ENCODE peak calls at places on chromosomes 2 and 18, in nine cellular contexts. Z is fibroblast of pulmonary artery; C is CD8-positive, alpha-beta T cell; M is cardiac muscle cell; K is cardiac fibroblast; Q is GM20000; S is choroid plexus epithelial cell; A is endothelial cell; Y is progenitor cell of endocrine pancreas. L is an unnamed sample.

GRCh38 chr2:61714210-61714609 is 139.7 kb downstream of the FAM161A start:
- DNase-seq in A (no peak), Q (no peak), M (no peak), S (no peak), K (no peak), C (no peak), Y (no peak), Z (no peak), L (no peak)

GRCh38 chr2:152475982-152476381 is 141.0 kb downstream of the FMNL2 start:
- DNase-seq in M (no peak), Y (no peak), S (no peak), A (no peak), Q (no peak), Z (no peak), K (no peak), C (no peak), L (no peak)

GRCh38 chr2:70709746-70710145 is 58.3 kb downstream of the ADD2 start:
- DNase-seq in Z (no peak), C (no peak), Y (no peak), K (no peak), Q (no peak), M (peak; percentile 7), S (no peak), A (no peak), L (no peak)

GRCh38 chr18:49591271-49591670 is 29.4 kb downstream of the LIPG start:
- DNase-seq in Q (no peak), K (no peak), A (no peak), Y (no peak), M (no peak), Z (no peak), C (no peak), S (peak; percentile 27), L (no peak)

GRCh38 chr2:126720031-126720368 is 64.0 kb downstream of the GYPC start:
- DNase-seq in Q (no peak), M (no peak), A (no peak), Y (no peak), Z (no peak), C (no peak), S (peak; percentile 20), K (no peak), L (no peak)

GRCh38 chr2:241810304-241811208 is 1.6 kb downstream of the NEU4 start:
- DNase-seq in A (no peak), Z (no peak), C (no peak), Y (no peak), K (no peak), Q (peak; percentile 28), M (no peak), S (no peak), L (peak; percentile 25)

GRCh38 chr2:873027-873426 is 77.6 kb upstream of the SNTG2 start:
- DNase-seq in S (no peak), K (no peak), M (no peak), Q (no peak), Z (no peak), C (no peak), Y (no peak), A (no peak), L (no peak)

GRCh38 chr2:53315170-53315569 is 452.4 kb upstream of the CHAC2 start:
- DNase-seq in S (no peak), M (no peak), C (no peak), A (no peak), Y (no peak), K (no peak), Q (no peak), Z (no peak), L (no peak)

GRCh38 chr2:20917287-20917660 is 94.4 kb upstream of the LDAH start:
- DNase-seq in Z (no peak), M (no peak), C (no peak), S (no peak), K (no peak), A (no peak), Q (no peak), Y (no peak), L (no peak)

GRCh38 chr2:20917724-20918572 is 95.0 kb upstream of the LDAH start:
- DNase-seq in A (no peak), K (no peak), C (no peak), Z (peak; percentile 3), Q (no peak), Y (no peak), S (peak; percentile 80), M (no peak), L (no peak)

GRCh38 chr2:20914771-20915170 is 91.9 kb upstream of the LDAH start:
- DNase-seq in C (no peak), K (no peak), Z (no peak), A (no peak), M (no peak), Q (no peak), Y (no peak), S (no peak), L (no peak)

GRCh38 chr2:20915271-20915670 is 92.4 kb upstream of the LDAH start:
- DNase-seq in A (no peak), Q (no peak), Z (no peak), Y (no peak), S (no peak), K (no peak), C (no peak), M (no peak), L (no peak)

GRCh38 chr2:20916604-20917286 is 93.8 kb upstream of the LDAH start:
- DNase-seq in Q (no peak), Z (peak; percentile 6), S (peak; percentile 69), K (peak; percentile 10), C (no peak), M (peak; percentile 8), Y (no peak), A (no peak), L (no peak)
- TF ChIP-seq CTCF in Q (no peak), Z (peak; percentile 26), S (peak; percentile 56), K (peak; percentile 26), C (no peak), M (peak; percentile 19), Y (peak; percentile 47), A (no peak), L (peak; percentile 19)

GRCh38 chr2:223566398-223566797 is 35.8 kb downstream of the SCG2 start:
- DNase-seq in M (no peak), K (no peak), Y (no peak), Z (no peak), Q (no peak), A (no peak), S (no peak), C (no peak), L (no peak)

GRCh38 chr2:223560704-223561435 is 41.3 kb downstream of the SCG2 start:
- DNase-seq in Y (no peak), Q (no peak), A (no peak), C (no peak), Z (no peak), M (no peak), S (peak; percentile 27), K (no peak), L (no peak)

GRCh38 chr2:223562078-223562477 is 40.1 kb downstream of the SCG2 start:
- DNase-seq in Q (no peak), A (no peak), M (no peak), Z (no peak), C (no peak), S (no peak), K (no peak), Y (no peak), L (no peak)

GRCh38 chr2:223558970-223559369 is 43.2 kb downstream of the SCG2 start:
- DNase-seq in S (no peak), M (no peak), C (no peak), Y (no peak), K (no peak), A (no peak), Z (no peak), Q (no peak), L (no peak)

GRCh38 chr2:223563462-223563861 is 38.7 kb downstream of the SCG2 start:
- DNase-seq in K (peak; percentile 64), M (peak; percentile 73), C (no peak), S (peak; percentile 81), A (no peak), Y (no peak), Q (no peak), Z (peak; percentile 84), L (no peak)
- TF ChIP-seq CTCF in K (no peak), M (no peak), C (no peak), S (no peak), A (no peak), Y (no peak), Q (no peak), Z (peak; percentile 7), L (no peak)

GRCh38 chr2:81247648-81248047 is 943.1 kb upstream of the LRRTM1 start:
- DNase-seq in Q (no peak), M (no peak), A (no peak), C (no peak), Y (no peak), Z (no peak), K (no peak), S (no peak), L (no peak)

DNA sequence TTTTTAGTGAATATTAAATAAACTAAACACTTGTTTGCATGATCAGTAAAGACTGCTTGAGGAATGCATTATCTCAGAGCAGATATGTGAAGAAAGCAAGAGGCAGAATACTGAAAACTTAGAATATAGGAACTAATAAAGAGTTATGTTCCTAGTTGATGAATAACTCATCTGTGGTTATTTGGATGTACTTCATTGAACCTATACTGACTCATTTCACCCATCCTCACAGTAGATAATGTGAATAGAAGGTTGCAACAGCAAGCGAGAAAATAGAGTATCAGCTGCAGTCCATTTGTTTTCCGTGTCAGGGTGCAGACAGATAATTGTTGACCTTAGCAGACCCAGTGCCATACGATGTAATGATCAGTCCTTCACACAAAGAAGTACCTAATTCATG is 945.7 kb upstream of the LRRTM1 start:
- DNase-seq in A (no peak), Q (no peak), M (no peak), S (no peak), K (no peak), Y (no peak), Z (no peak), C (no peak), L (no peak)
- TF ChIP-seq CTCF in A (no peak), Q (no peak), M (no peak), S (no peak), K (no peak), Y (no peak), Z (no peak), C (no peak), L (no peak)

GRCh38 chr18:62458868-62459716 is 63.7 kb upstream of the ZCCHC2 start:
- DNase-seq in S (no peak), M (no peak), Y (no peak), K (no peak), C (no peak), Q (no peak), A (no peak), Z (no peak), L (no peak)

GRCh38 chr18:62455222-62455621 is 67.6 kb upstream of the ZCCHC2 start:
- DNase-seq in S (no peak), K (no peak), Z (no peak), Y (no peak), Q (no peak), M (no peak), A (no peak), C (no peak), L (no peak)

GRCh38 chr18:62457830-62458229 is 65.0 kb upstream of the ZCCHC2 start:
- DNase-seq in S (no peak), Z (no peak), A (no peak), K (no peak), C (no peak), M (no peak), Y (no peak), Q (no peak), L (no peak)

GRCh38 chr18:62460851-62461300 is 61.9 kb upstream of the ZCCHC2 start:
- DNase-seq in S (peak; percentile 68), Q (no peak), A (no peak), M (peak; percentile 72), K (peak; percentile 77), Y (no peak), Z (peak; percentile 68), C (no peak), L (no peak)

DNA sequence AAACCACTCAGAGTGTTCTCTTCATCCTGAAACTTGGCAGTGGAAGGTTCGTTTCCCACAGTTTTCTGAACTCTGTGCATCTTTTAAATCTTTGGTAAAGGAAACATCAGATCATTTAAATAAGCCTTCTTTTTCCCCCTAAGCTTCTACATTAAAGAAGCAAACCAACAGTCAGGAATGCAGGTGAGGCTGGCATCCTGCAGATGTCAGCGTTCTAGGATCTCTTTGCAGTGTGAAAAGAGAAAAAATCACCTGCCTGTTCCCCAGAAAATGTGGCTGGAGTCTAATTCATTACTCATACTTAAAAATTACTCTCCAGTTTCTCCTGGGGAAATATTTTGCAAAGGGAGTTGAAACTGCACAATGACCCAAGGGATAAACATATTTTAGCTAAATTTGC is 64.5 kb upstream of the ZCCHC2 start:
- DNase-seq in A (no peak), Z (no peak), Y (no peak), M (no peak), S (no peak), Q (no peak), K (no peak), C (no peak), L (peak; percentile 10)
- TF ChIP-seq CTCF in A (no peak), Z (no peak), Y (no peak), M (no peak), S (no peak), Q (no peak), K (no peak), C (no peak), L (no peak)

L was measured in GM10248.